ENCODE peak calls at places on chromosomes 12 and 14, in five cellular contexts. S, Y, F, G and N are unnamed samples.

GRCh38 chr12:29640589-29641345 is 143.0 kb downstream of the TMTC1 start:
- DNase-seq in S (no peak), Y (peak), F (peak), G (no peak), N (no peak)

GRCh38 chr12:92509156-92509758 is 193.5 kb upstream of the PLEKHG7 start:
- DNase-seq in S (no peak), Y (peak), F (no peak), G (no peak), N (no peak)

GRCh38 chr14:63443361-63443760 is 99.8 kb downstream of the PPP2R5E start:
- DNase-seq in S (no peak), Y (no peak), F (no peak), G (no peak), N (no peak)

GRCh38 chr12:69332815-69333358 is 15.3 kb upstream of the LYZ start:
- DNase-seq in S (peak), Y (no peak), F (no peak), G (no peak), N (no peak)

GRCh38 chr12:107662431-107662830 is 23.2 kb upstream of the PWP1 start:
- DNase-seq in S (no peak), Y (no peak), F (no peak), G (no peak), N (no peak)

GRCh38 chr14:51653096-51653814 is 1.5 kb downstream of the FRMD6 start:
- DNase-seq in S (no peak), Y (peak), F (peak), G (no peak), N (no peak)

GRCh38 chr14:94018308-94018707 is 7.8 kb upstream of the OTUB2 start:
- DNase-seq in S (no peak), Y (no peak), F (no peak), G (no peak), N (no peak)

GRCh38 chr14:99649219-99649618 is 4.3 kb downstream of the HHIPL1 start:
- DNase-seq in S (no peak), Y (no peak), F (peak), G (no peak), N (no peak)

GRCh38 chr12:132489602-132490239 is at the start of gene FBRSL1:
- DNase-seq in S (peak), Y (peak), F (peak), G (peak), N (peak)

GRCh38 chr12:89707992-89708792 is 446 bp downstream of the ATP2B1 start:
- DNase-seq in S (peak), Y (no peak), F (peak), G (peak), N (no peak)

GRCh38 chr14:87045241-87045640 is 947.7 kb downstream of the GALC start:
- DNase-seq in S (no peak), Y (no peak), F (no peak), G (no peak), N (no peak)

GRCh38 chr12:24034160-24034559 is 84.7 kb upstream of the SOX5 start:
- DNase-seq in S (no peak), Y (no peak), F (peak), G (no peak), N (no peak)

GRCh38 chr12:120290541-120291312 is 976 bp downstream of the RNU4-2 start:
- DNase-seq in S (peak), Y (no peak), F (no peak), G (peak), N (peak)

GRCh38 chr12:232731-233614 is 19.0 kb upstream of the SLC6A12 start:
- DNase-seq in S (peak), Y (no peak), F (no peak), G (no peak), N (no peak)

GRCh38 chr14:21467620-21468019 is 9.1 kb downstream of the RAB2B start:
- DNase-seq in S (no peak), Y (no peak), F (peak), G (no peak), N (no peak)

GRCh38 chr14:50954811-50955372 is 10.6 kb upstream of the PYGL start:
- DNase-seq in S (no peak), Y (peak), F (peak), G (no peak), N (no peak)

GRCh38 chr14:22839159-22839779 is 2.9 kb downstream of the MMP14 start:
- DNase-seq in S (no peak), Y (peak), F (peak), G (peak), N (no peak)

GRCh38 chr14:64569108-64570045 is 19.6 kb downstream of the PPP1R36 start:
- DNase-seq in S (peak), Y (peak), F (peak), G (peak), N (no peak)

GRCh38 chr12:14650791-14651190 is 45.6 kb downstream of the GUCY2C start:
- DNase-seq in S (no peak), Y (no peak), F (no peak), G (no peak), N (no peak)

GRCh38 chr14:76908834-76909233 is 82.6 kb downstream of the LRRC74A start:
- DNase-seq in S (no peak), Y (no peak), F (no peak), G (peak), N (no peak)

GRCh38 chr14:74296037-74296467 is 6.7 kb downstream of the ABCD4 start:
- DNase-seq in S (no peak), Y (no peak), F (no peak), G (no peak), N (no peak)

GRCh38 chr14:74299061-74299545 is 3.6 kb downstream of the ABCD4 start:
- DNase-seq in S (no peak), Y (no peak), F (peak), G (no peak), N (no peak)

GRCh38 chr14:74302634-74303569 is at the start of gene ABCD4:
- DNase-seq in S (peak), Y (peak), F (peak), G (peak), N (peak)

GRCh38 chr14:74302160-74302628 is 540 bp downstream of the ABCD4 start:
- DNase-seq in S (no peak), Y (peak), F (peak), G (no peak), N (no peak)

GRCh38 chr14:74301594-74302159 is 1.1 kb downstream of the ABCD4 start:
- DNase-seq in S (no peak), Y (no peak), F (no peak), G (no peak), N (no peak)
- H3K27ac ChIP-seq in S (peak), Y (peak), F (no peak), G (peak), N (peak)

GRCh38 chr14:81819344-81819743 is 285.7 kb upstream of the SEL1L start:
- DNase-seq in S (no peak), Y (no peak), F (no peak), G (no peak), N (no peak)
- H3K27ac ChIP-seq in S (no peak), Y (no peak), F (no peak), G (no peak), N (no peak)

DNA sequence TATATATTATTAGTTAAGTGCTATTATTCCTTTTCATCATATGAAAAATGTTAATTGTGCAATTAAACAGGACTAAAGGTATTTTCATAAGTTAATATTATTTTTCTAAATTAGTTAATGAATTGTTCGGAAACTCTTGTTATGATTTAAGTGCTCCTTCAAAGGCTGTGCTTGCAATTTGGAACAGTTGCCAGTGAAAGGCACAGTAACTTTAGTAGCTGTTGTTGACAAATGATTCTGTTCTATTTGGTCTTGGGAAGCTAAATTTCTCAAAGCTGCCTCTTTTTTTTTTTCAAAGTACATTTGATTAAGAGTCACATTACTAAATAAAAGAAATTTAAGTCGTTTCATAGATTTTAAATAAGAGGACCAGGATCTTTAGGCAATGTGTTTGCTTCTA is 40.7 kb downstream of the PTPRQ start:
- DNase-seq in S (no peak), Y (no peak), F (no peak), G (no peak), N (no peak)
- H3K27ac ChIP-seq in S (no peak), Y (no peak), F (no peak), G (no peak), N (no peak)

GRCh38 chr12:66600805-66601392 is 78.0 kb downstream of the GRIP1 start:
- DNase-seq in S (no peak), Y (no peak), F (no peak), G (no peak), N (no peak)
- H3K27ac ChIP-seq in S (no peak), Y (no peak), F (no peak), G (no peak), N (no peak)

GRCh38 chr12:111454311-111454710 is 48.6 kb downstream of the SH2B3 start:
- DNase-seq in S (no peak), Y (no peak), F (no peak), G (no peak), N (no peak)
- H3K27ac ChIP-seq in S (no peak), Y (peak), F (no peak), G (no peak), N (peak)

DNA sequence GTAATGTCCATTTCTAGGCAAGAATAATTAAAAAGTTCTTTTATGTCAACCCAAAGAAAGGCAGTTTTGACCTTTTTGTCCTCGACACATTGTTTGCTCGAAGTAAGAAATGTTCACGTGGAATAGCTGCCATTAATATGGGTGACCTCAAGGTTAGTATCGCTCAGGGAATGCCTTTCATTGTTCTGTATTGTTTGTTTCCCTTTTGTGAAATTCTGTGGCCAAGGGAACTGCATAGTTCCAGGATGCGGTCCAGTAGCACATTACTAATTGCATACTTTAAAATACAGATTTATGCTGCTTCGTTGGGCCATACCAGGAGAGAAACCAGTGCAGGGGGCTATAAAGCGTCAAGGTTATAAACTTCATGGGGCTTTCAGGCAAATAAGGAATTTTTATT is 73.3 kb upstream of the USP44 start:
- DNase-seq in S (peak), Y (no peak), F (peak), G (no peak), N (no peak)
- H3K27ac ChIP-seq in S (peak), Y (no peak), F (peak), G (no peak), N (no peak)

GRCh38 chr12:124007810-124008570 is 35.0 kb downstream of the ZNF664 start:
- DNase-seq in S (no peak), Y (no peak), F (peak), G (no peak), N (no peak)
- H3K27ac ChIP-seq in S (no peak), Y (no peak), F (peak), G (no peak), N (peak)

GRCh38 chr12:5138256-5138655 is 94.6 kb downstream of the KCNA5 start:
- DNase-seq in S (no peak), Y (no peak), F (no peak), G (no peak), N (no peak)
- H3K27ac ChIP-seq in S (no peak), Y (no peak), F (no peak), G (no peak), N (no peak)

GRCh38 chr12:73225941-73226340 is 953.8 kb downstream of the TRHDE start:
- DNase-seq in S (no peak), Y (no peak), F (no peak), G (no peak), N (no peak)
- H3K27ac ChIP-seq in S (no peak), Y (no peak), F (no peak), G (no peak), N (no peak)